ENCODE peak calls at places on chromosomes 12 and 14, in four cellular contexts. Q is WTC11, N is GM12878, P is HepG2. O is an unnamed sample.

GRCh38 chr12:26748741-26749431 is 84.1 kb downstream of the ITPR2 start:
- DNase-seq in P (no peak), Q (no peak), N (peak), O (no peak)

GRCh38 chr14:98189077-98189476 is 1082.9 kb downstream of the BCL11B start:
- DNase-seq in Q (no peak), N (no peak), P (no peak), O (no peak)

GRCh38 chr14:96053600-96054381 is 14.6 kb downstream of the C14orf132 start:
- DNase-seq in Q (no peak), P (no peak), N (no peak), O (no peak)

GRCh38 chr12:33322519-33322918 is 117.1 kb downstream of the SYT10 start:
- DNase-seq in P (no peak), N (no peak), Q (no peak), O (peak)

GRCh38 chr12:9943244-9943643 is 11.1 kb upstream of the CLEC2A start:
- DNase-seq in P (no peak), Q (peak), N (no peak), O (no peak)

GRCh38 chr12:90712671-90713070 is 242.3 kb downstream of the CCER1 start:
- DNase-seq in Q (no peak), N (no peak), P (no peak), O (no peak)

GRCh38 chr14:45742187-45742586 is 489.2 kb upstream of the MIS18BP1 start:
- DNase-seq in N (no peak), P (no peak), Q (no peak), O (no peak)

GRCh38 chr12:121468451-121468850 is 68.5 kb downstream of the RNF34 start:
- DNase-seq in P (no peak), N (no peak), Q (no peak), O (no peak)

GRCh38 chr12:96014932-96015599 is 18.9 kb upstream of the HAL start:
- DNase-seq in Q (no peak), P (no peak), N (no peak), O (no peak)

GRCh38 chr14:55433880-55434804 is 6.3 kb downstream of the TBPL2 start:
- DNase-seq in P (no peak), Q (no peak), N (no peak), O (no peak)

GRCh38 chr12:1922075-1922709 is 3.7 kb upstream of the CACNA2D4 start:
- DNase-seq in P (no peak), Q (peak), N (no peak), O (no peak)

GRCh38 chr14:50319721-50320120 is 7.6 kb downstream of the DMAC2L start:
- DNase-seq in P (no peak), Q (no peak), N (no peak), O (no peak)

GRCh38 chr14:100529561-100530031 is 57.6 kb downstream of the BEGAIN start:
- DNase-seq in Q (peak), P (no peak), N (no peak), O (no peak)

GRCh38 chr14:85565862-85566296 is 35.9 kb downstream of the FLRT2 start:
- DNase-seq in N (no peak), Q (no peak), P (no peak), O (no peak)

GRCh38 chr12:84329933-84330332 is 582.7 kb downstream of the SLC6A15 start:
- DNase-seq in Q (no peak), N (no peak), P (no peak), O (no peak)

GRCh38 chr14:78848234-78848820 is 678.2 kb downstream of the NRXN3 start:
- DNase-seq in Q (peak), P (peak), N (no peak), O (peak)

GRCh38 chr12:7142057-7142644 is 12.0 kb downstream of the CLSTN3 start:
- DNase-seq in Q (peak), P (peak), N (no peak), O (peak)

GRCh38 chr12:1834186-1834925 is 14.0 kb downstream of the LRTM2 start:
- DNase-seq in P (no peak), Q (no peak), N (no peak), O (no peak)

GRCh38 chr12:72271401-72271740 is 799 bp upstream of the TRHDE start:
- DNase-seq in Q (peak), N (no peak), P (no peak), O (no peak)
- TF ChIP-seq CBFB in Q (no peak), N (no peak), P (no peak), O (no peak)

GRCh38 chr14:105085766-105086165 is 20.5 kb upstream of the GPR132 start:
- DNase-seq in P (no peak), Q (no peak), N (no peak), O (no peak)

GRCh38 chr14:105083926-105084685 is 18.9 kb upstream of the GPR132 start:
- DNase-seq in P (no peak), N (no peak), Q (no peak), O (no peak)

GRCh38 chr14:105082703-105083102 is 17.5 kb upstream of the GPR132 start:
- DNase-seq in P (no peak), Q (no peak), N (no peak), O (no peak)

GRCh38 chr14:105086833-105087307 is 21.6 kb upstream of the GPR132 start:
- DNase-seq in Q (peak), P (peak), N (no peak), O (peak)

GRCh38 chr14:105084741-105085571 is 19.7 kb upstream of the GPR132 start:
- DNase-seq in Q (no peak), N (no peak), P (no peak), O (no peak)
- TF ChIP-seq CBFB in Q (no peak), N (no peak), P (no peak), O (no peak)

DNA sequence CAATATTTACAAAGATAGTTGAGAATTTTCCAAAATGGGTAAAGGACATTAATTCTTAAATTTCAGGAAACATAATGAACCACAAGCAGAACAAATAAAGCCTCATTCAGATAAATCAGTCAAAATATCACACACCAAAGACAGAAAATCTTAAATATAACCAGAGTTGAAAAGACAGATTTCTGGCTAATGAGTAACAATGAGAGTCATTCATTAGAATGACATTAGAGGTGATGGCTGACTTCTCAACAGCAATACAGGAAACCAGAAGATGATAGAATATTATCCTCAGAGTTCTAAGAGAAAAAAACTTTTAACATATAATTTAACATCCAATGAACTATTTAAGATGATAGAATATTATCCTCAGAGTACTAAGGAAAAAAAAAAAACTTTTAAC is 124.2 kb downstream of the DENND5B start:
- DNase-seq in Q (no peak), P (no peak), N (no peak), O (no peak)
- TF ChIP-seq CBFB in Q (no peak), P (no peak), N (no peak), O (no peak)

DNA sequence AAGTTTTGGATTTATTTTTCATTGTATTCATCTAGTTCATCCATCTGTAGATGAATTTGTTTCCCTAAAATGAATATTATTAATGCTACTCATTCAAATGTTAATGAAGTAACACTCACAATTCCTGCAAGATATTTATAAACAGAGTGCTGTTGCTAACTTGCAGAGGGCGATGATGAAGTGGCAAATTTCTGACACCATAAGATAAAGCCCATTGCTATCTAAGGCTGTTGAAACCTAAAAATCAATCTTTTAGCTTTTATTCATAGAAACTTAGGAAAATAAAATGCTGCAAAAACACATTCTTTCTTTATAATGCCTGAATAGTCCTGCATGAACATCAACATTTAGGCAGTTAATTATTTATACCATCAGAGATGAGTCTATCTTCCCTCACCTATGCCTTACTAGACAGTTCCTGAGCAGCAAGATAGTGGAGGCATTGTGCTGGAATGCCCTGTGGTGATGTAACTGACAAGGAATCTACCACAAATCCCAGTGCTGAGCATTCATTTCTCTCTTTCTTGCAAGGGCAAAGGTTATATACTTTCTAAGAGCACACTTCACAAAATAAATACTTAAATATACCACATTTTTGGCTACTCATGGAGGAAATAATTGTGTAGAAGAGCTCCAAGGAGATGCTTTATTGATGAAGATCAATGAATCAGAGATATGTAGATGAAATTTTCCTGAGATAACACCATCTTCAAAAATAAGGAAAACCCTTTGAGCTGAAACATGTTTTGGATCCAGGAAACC is 57.6 kb downstream of the LMNTD1 start:
- DNase-seq in N (no peak), Q (no peak), P (peak), O (no peak)
- TF ChIP-seq CBFB in N (no peak), Q (no peak), P (no peak), O (no peak)

GRCh38 chr14:94945615-94946014 is 175.7 kb upstream of the GSC start:
- DNase-seq in P (no peak), N (no peak), Q (no peak), O (no peak)
- TF ChIP-seq CBFB in P (no peak), N (no peak), Q (no peak), O (no peak)

GRCh38 chr12:56128669-56129209 is 672 bp downstream of the ESYT1 start:
- DNase-seq in P (no peak), N (no peak), Q (no peak), O (no peak)
- TF ChIP-seq CBFB in P (no peak), N (no peak), Q (no peak), O (no peak)

GRCh38 chr14:73008501-73008900 is 18.4 kb downstream of the ZFYVE1 start:
- DNase-seq in Q (no peak), N (no peak), P (no peak), O (no peak)
- TF ChIP-seq CBFB in Q (no peak), N (no peak), P (no peak), O (no peak)

DNA sequence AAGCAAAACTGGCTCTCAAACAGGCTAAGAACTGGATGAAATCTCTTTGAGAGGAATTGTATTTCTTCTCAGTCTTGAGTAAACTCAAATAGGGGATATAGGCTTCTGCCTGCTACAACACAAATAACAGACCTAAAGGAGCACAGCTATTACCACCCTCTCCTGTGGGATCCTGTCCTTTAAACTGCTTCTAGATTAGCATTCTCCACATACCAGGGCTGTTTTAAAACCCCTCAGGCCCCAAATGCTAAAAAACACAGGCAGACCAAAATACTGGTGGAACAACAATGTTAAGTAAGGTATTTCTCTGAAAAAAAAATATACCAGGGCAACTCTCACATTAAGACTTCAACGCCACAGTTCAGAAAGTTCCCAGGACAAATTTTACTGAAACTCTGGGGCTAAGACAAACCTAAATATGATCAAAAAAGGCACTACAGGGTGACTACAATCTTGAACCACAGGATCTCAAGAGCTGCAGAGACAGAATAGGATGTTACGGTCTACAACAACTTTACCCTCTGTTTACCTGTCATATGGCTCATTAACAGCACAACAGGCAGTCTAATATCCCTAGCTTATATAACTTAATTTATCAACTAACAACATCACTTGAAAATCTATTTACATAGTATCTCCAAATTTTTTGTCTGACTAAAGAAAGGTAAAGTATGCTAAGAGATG is 7.2 kb downstream of the CPNE8 start:
- DNase-seq in Q (no peak), N (no peak), P (no peak), O (no peak)
- TF ChIP-seq CBFB in Q (no peak), N (no peak), P (no peak), O (no peak)

DNA sequence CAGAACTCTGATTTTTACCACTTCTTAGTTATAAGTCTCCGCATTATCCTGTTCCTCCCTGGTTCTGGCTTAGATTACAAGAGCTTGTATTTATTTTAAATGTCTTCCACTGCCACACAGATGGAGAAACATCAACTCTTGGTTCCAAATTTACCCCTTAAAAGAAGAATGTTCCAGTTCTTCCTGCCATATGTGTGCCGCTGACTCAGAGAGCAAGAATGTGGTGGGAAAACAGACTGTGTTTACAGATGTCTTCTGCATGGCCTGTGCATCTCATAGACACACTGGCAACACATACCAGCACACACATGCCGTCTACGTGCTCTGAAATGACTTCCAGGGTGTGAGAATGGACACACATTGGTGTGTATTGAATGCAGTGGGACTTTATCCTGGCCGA is 383.0 kb downstream of the LRIG3 start:
- DNase-seq in N (no peak), P (peak), Q (no peak), O (no peak)
- TF ChIP-seq CBFB in N (no peak), P (no peak), Q (no peak), O (no peak)

GRCh38 chr12:58034311-58034710 is 92.9 kb downstream of the ATP23 start:
- DNase-seq in Q (no peak), N (no peak), P (no peak), O (no peak)
- TF ChIP-seq CBFB in Q (no peak), N (no peak), P (no peak), O (no peak)

O was measured in K562.